ENCODE peak calls at places on chromosomes 5 and 9, in five cellular contexts. D, C, S, V and K are unnamed samples.

GRCh38 chr5:132747064-132747692 is at the start of gene CCNI2:
- DNase-seq in D (no peak), C (peak; percentile 57), S (no peak), V (no peak), K (no peak)

GRCh38 chr5:81948349-81948748 is 23.5 kb upstream of the ATG10 start:
- DNase-seq in D (peak; percentile 90), C (no peak), S (no peak), V (peak; percentile 70), K (peak; percentile 65)

GRCh38 chr9:36207546-36208012 is 16.9 kb downstream of the CLTA start:
- DNase-seq in D (peak; percentile 48), C (no peak), S (no peak), V (no peak), K (no peak)

GRCh38 chr5:122078116-122078865 is at the start of gene LOX:
- DNase-seq in D (peak; percentile 97), C (no peak), S (peak; percentile 30), V (peak; percentile 95), K (peak; percentile 96)

GRCh38 chr9:69474821-69475220 is 149.8 kb downstream of the ENTREP1 start:
- DNase-seq in D (no peak), C (no peak), S (no peak), V (no peak), K (no peak)

GRCh38 chr9:93194584-93194983 is 10.6 kb downstream of the WNK2 start:
- DNase-seq in D (no peak), C (no peak), S (no peak), V (no peak), K (no peak)

GRCh38 chr9:98484218-98484617 is 224.5 kb downstream of the GABBR2 start:
- DNase-seq in D (peak; percentile 60), C (no peak), S (no peak), V (no peak), K (no peak)

GRCh38 chr5:59745422-59745863 is 148.1 kb downstream of the PDE4D start:
- DNase-seq in D (peak; percentile 98), C (no peak), S (no peak), V (peak; percentile 100), K (peak; percentile 99)

GRCh38 chr9:34992376-34992951 is 2.9 kb downstream of the DNAJB5 start:
- DNase-seq in D (peak; percentile 90), C (no peak), S (peak; percentile 51), V (peak; percentile 85), K (peak; percentile 90)

GRCh38 chr5:22621084-22621483 is 232.1 kb downstream of the CDH12 start:
- DNase-seq in D (no peak), C (no peak), S (no peak), V (no peak), K (no peak)

GRCh38 chr9:135925496-135926133 is 18.3 kb upstream of the CAMSAP1 start:
- DNase-seq in D (no peak), C (no peak), S (peak; percentile 52), V (no peak), K (peak; percentile 57)

GRCh38 chr9:14323083-14323968 is 9.4 kb upstream of the NFIB start:
- DNase-seq in D (no peak), C (no peak), S (no peak), V (no peak), K (peak; percentile 66)

GRCh38 chr5:35671516-35671915 is 53.9 kb downstream of the SPEF2 start:
- DNase-seq in D (no peak), C (no peak), S (no peak), V (no peak), K (no peak)

GRCh38 chr9:127661342-127661741 is 45.4 kb upstream of the CFAP157 start:
- DNase-seq in D (peak; percentile 6), C (no peak), S (peak; percentile 73), V (no peak), K (no peak)

GRCh38 chr9:122201641-122202040 is 27.1 kb downstream of the LHX6 start:
- DNase-seq in D (no peak), C (no peak), S (no peak), V (peak; percentile 39), K (no peak)

GRCh38 chr9:114684036-114684435 is 2.0 kb upstream of the TEX48 start:
- DNase-seq in D (no peak), C (no peak), S (no peak), V (no peak), K (no peak)

GRCh38 chr9:113612828-113613227 is 149.3 kb downstream of the RGS3 start:
- DNase-seq in D (no peak), C (no peak), S (no peak), V (no peak), K (no peak)

GRCh38 chr9:134658378-134658955 is 16.9 kb downstream of the COL5A1 start:
- DNase-seq in D (no peak), C (no peak), S (peak; percentile 7), V (no peak), K (no peak)

GRCh38 chr5:23318960-23319359 is 188.4 kb upstream of the PRDM9 start:
- DNase-seq in D (no peak), C (no peak), S (no peak), V (no peak), K (peak; percentile 44)

GRCh38 chr5:126777974-126778674 is 1.2 kb downstream of the LMNB1 start:
- DNase-seq in D (peak; percentile 97), C (peak; percentile 79), S (peak; percentile 93), V (peak; percentile 86), K (peak; percentile 99)

GRCh38 chr9:116572095-116572748 is 114.9 kb upstream of the TRIM32 start:
- DNase-seq in D (peak; percentile 97), C (no peak), S (peak; percentile 65), V (peak; percentile 84), K (peak; percentile 80)

GRCh38 chr9:18331808-18332209 is 142.1 kb upstream of the ADAMTSL1 start:
- DNase-seq in D (peak; percentile 56), C (no peak), S (no peak), V (no peak), K (peak; percentile 18)

GRCh38 chr9:78273761-78274160 is 23.2 kb upstream of the PSAT1 start:
- DNase-seq in D (no peak), C (no peak), S (no peak), V (no peak), K (no peak)

GRCh38 chr5:19564036-19564435 is 424.0 kb downstream of the CDH18 start:
- DNase-seq in D (no peak), C (no peak), S (peak; percentile 34), V (no peak), K (no peak)

GRCh38 chr9:126957687-126958053 is 43.1 kb downstream of the RALGPS1 start:
- DNase-seq in D (peak; percentile 36), C (no peak), S (no peak), V (no peak), K (peak; percentile 59)

GRCh38 chr5:149289307-149289706 is 17.6 kb downstream of the AFAP1L1 start:
- DNase-seq in D (peak; percentile 56), C (no peak), S (no peak), V (no peak), K (no peak)

GRCh38 chr5:87411586-87412416 is 929 bp downstream of the CCNH start:
- DNase-seq in D (peak; percentile 68), C (no peak), S (no peak), V (no peak), K (peak; percentile 30)

GRCh38 chr9:7560669-7561305 is 238.8 kb downstream of the DMAC1 start:
- DNase-seq in D (no peak), C (no peak), S (no peak), V (no peak), K (no peak)

GRCh38 chr5:180470966-180471582 is 23.1 kb upstream of the CNOT6 start:
- DNase-seq in D (peak; percentile 77), C (peak; percentile 22), S (peak; percentile 46), V (peak; percentile 19), K (peak; percentile 72)

GRCh38 chr5:142757564-142757963 is 12.6 kb upstream of the ARHGAP26 start:
- DNase-seq in D (no peak), C (no peak), S (no peak), V (no peak), K (no peak)

GRCh38 chr5:40479939-40480338 is 199.8 kb upstream of the PTGER4 start:
- DNase-seq in D (no peak), C (no peak), S (no peak), V (no peak), K (no peak)

GRCh38 chr9:12391839-12392509 is 301.2 kb upstream of the TYRP1 start:
- DNase-seq in D (no peak), C (no peak), S (no peak), V (no peak), K (no peak)

GRCh38 chr9:2338770-2339169 is 282.8 kb upstream of the VLDLR start:
- DNase-seq in D (no peak), C (no peak), S (no peak), V (no peak), K (no peak)

GRCh38 chr5:35899805-35900204 is 38.6 kb downstream of the CAPSL start:
- DNase-seq in D (no peak), C (no peak), S (no peak), V (no peak), K (no peak)